ENCODE peak calls at places on chromosomes 12 and 14, in four cellular contexts. One of them, this sample, is unnamed.

GRCh38 chr12:132514838-132515237 is 24.9 kb downstream of the FBRSL1 start:
- DNase-seq in choroid plexus epithelial cell: no peak
- DNase-seq in endothelial cell: no peak
- DNase-seq in GM20000: no peak
- DNase-seq in this sample: no peak

GRCh38 chr12:102064476-102064875 is 2.7 kb upstream of the WASHC3 start:
- DNase-seq in choroid plexus epithelial cell: no peak
- DNase-seq in endothelial cell: no peak
- DNase-seq in GM20000: no peak
- DNase-seq in this sample: no peak

GRCh38 chr12:115972241-115972640 is 305.3 kb downstream of the MED13L start:
- DNase-seq in choroid plexus epithelial cell: no peak
- DNase-seq in endothelial cell: no peak
- DNase-seq in GM20000: no peak
- DNase-seq in this sample: no peak

GRCh38 chr12:79534029-79534867 is 156.5 kb downstream of the PAWR start:
- DNase-seq in choroid plexus epithelial cell: no peak
- DNase-seq in endothelial cell: no peak
- DNase-seq in GM20000: no peak
- DNase-seq in this sample: no peak

GRCh38 chr12:102107970-102108369 is 11.9 kb downstream of the NUP37 start:
- DNase-seq in choroid plexus epithelial cell: no peak
- DNase-seq in endothelial cell: no peak
- DNase-seq in GM20000: no peak
- DNase-seq in this sample: no peak

GRCh38 chr14:33693237-33693636 is 257.6 kb downstream of the EGLN3 start:
- DNase-seq in choroid plexus epithelial cell: peak; percentile 78
- DNase-seq in endothelial cell: no peak
- DNase-seq in GM20000: no peak
- DNase-seq in this sample: no peak

GRCh38 chr14:101177301-101178055 is 274.0 kb upstream of the RTL1 start:
- DNase-seq in choroid plexus epithelial cell: no peak
- DNase-seq in endothelial cell: no peak
- DNase-seq in GM20000: no peak
- DNase-seq in this sample: no peak

GRCh38 chr14:56351861-56352260 is 227.7 kb upstream of the TMEM260 start:
- DNase-seq in choroid plexus epithelial cell: peak; percentile 74
- DNase-seq in endothelial cell: no peak
- DNase-seq in GM20000: no peak
- DNase-seq in this sample: no peak

GRCh38 chr14:26191123-26191522 is 406.7 kb downstream of the NOVA1 start:
- DNase-seq in choroid plexus epithelial cell: peak; percentile 37
- DNase-seq in endothelial cell: no peak
- DNase-seq in GM20000: no peak
- DNase-seq in this sample: no peak

GRCh38 chr14:104870368-104871144 is 5.5 kb downstream of the CEP170B start:
- DNase-seq in choroid plexus epithelial cell: no peak
- DNase-seq in endothelial cell: peak; percentile 66
- DNase-seq in GM20000: no peak
- DNase-seq in this sample: no peak

GRCh38 chr12:104763163-104763805 is 194.8 kb downstream of the SLC41A2 start:
- DNase-seq in choroid plexus epithelial cell: peak; percentile 9
- DNase-seq in endothelial cell: no peak
- DNase-seq in GM20000: peak; percentile 38
- DNase-seq in this sample: no peak

GRCh38 chr12:7602287-7602686 is 63.4 kb downstream of the APOBEC1 start:
- DNase-seq in choroid plexus epithelial cell: peak; percentile 7
- DNase-seq in endothelial cell: no peak
- DNase-seq in GM20000: no peak
- DNase-seq in this sample: no peak

GRCh38 chr12:68587448-68587873 is 23.2 kb upstream of the RAP1B start:
- DNase-seq in choroid plexus epithelial cell: no peak
- DNase-seq in endothelial cell: no peak
- DNase-seq in GM20000: peak; percentile 59
- DNase-seq in this sample: peak; percentile 62

GRCh38 chr12:14629832-14630688 is 62.4 kb upstream of the PLBD1 start:
- DNase-seq in choroid plexus epithelial cell: peak; percentile 87
- DNase-seq in endothelial cell: peak; percentile 78
- DNase-seq in GM20000: peak; percentile 54
- DNase-seq in this sample: peak; percentile 52

GRCh38 chr14:31867570-31867969 is 209.5 kb upstream of the ARHGAP5 start:
- DNase-seq in choroid plexus epithelial cell: no peak
- DNase-seq in endothelial cell: no peak
- DNase-seq in GM20000: no peak
- DNase-seq in this sample: no peak

GRCh38 chr12:53988519-53989226 is 3.7 kb downstream of the HOXC10 start:
- DNase-seq in choroid plexus epithelial cell: no peak
- DNase-seq in endothelial cell: no peak
- DNase-seq in GM20000: no peak
- DNase-seq in this sample: no peak

GRCh38 chr12:46915861-46916260 is 90.1 kb upstream of the SLC38A4 start:
- DNase-seq in choroid plexus epithelial cell: no peak
- DNase-seq in endothelial cell: no peak
- DNase-seq in GM20000: no peak
- DNase-seq in this sample: no peak

GRCh38 chr14:93958567-93959238 is 17.7 kb downstream of the ASB2 start:
- DNase-seq in choroid plexus epithelial cell: no peak
- DNase-seq in endothelial cell: no peak
- DNase-seq in GM20000: no peak
- DNase-seq in this sample: no peak

GRCh38 chr14:36513451-36514277 is 6.4 kb downstream of the NKX2-1 start:
- DNase-seq in choroid plexus epithelial cell: no peak
- DNase-seq in endothelial cell: no peak
- DNase-seq in GM20000: peak; percentile 30
- DNase-seq in this sample: peak; percentile 39

GRCh38 chr12:50505386-50505827 is 622 bp downstream of the DIP2B start:
- DNase-seq in choroid plexus epithelial cell: no peak
- DNase-seq in endothelial cell: no peak
- DNase-seq in GM20000: peak; percentile 43
- DNase-seq in this sample: peak; percentile 45

GRCh38 chr14:100117647-100118376 is 41.6 kb downstream of the DEGS2 start:
- DNase-seq in choroid plexus epithelial cell: no peak
- DNase-seq in endothelial cell: no peak
- DNase-seq in GM20000: no peak
- DNase-seq in this sample: no peak

GRCh38 chr14:34888186-34888585 is 13.0 kb upstream of the BAZ1A start:
- DNase-seq in choroid plexus epithelial cell: no peak
- DNase-seq in endothelial cell: no peak
- DNase-seq in GM20000: no peak
- DNase-seq in this sample: no peak

GRCh38 chr12:79737875-79738718 is 47.3 kb upstream of the PAWR start:
- DNase-seq in choroid plexus epithelial cell: peak; percentile 82
- DNase-seq in endothelial cell: peak; percentile 51
- DNase-seq in GM20000: peak; percentile 57
- DNase-seq in this sample: peak; percentile 50

GRCh38 chr14:63717704-63718103 is 10.2 kb downstream of the SGPP1 start:
- DNase-seq in choroid plexus epithelial cell: peak; percentile 22
- DNase-seq in endothelial cell: no peak
- DNase-seq in GM20000: no peak
- DNase-seq in this sample: no peak

GRCh38 chr12:8780389-8780788 is 42.0 kb upstream of the A2ML1 start:
- DNase-seq in choroid plexus epithelial cell: peak; percentile 80
- DNase-seq in endothelial cell: peak; percentile 17
- DNase-seq in GM20000: peak; percentile 25
- DNase-seq in this sample: peak; percentile 31

GRCh38 chr14:68968051-68968450 is 11.1 kb downstream of the ACTN1 start:
- DNase-seq in choroid plexus epithelial cell: no peak
- DNase-seq in endothelial cell: no peak
- DNase-seq in GM20000: no peak
- DNase-seq in this sample: no peak

GRCh38 chr14:22849212-22849819 is 12.9 kb downstream of the MMP14 start:
- DNase-seq in choroid plexus epithelial cell: peak; percentile 92
- DNase-seq in endothelial cell: no peak
- DNase-seq in GM20000: no peak
- DNase-seq in this sample: peak; percentile 19

GRCh38 chr12:80702889-80703605 is 4.4 kb upstream of the MYF6 start:
- DNase-seq in choroid plexus epithelial cell: peak; percentile 83
- DNase-seq in endothelial cell: no peak
- DNase-seq in GM20000: no peak
- DNase-seq in this sample: no peak

GRCh38 chr12:104720346-104721064 is 237.6 kb downstream of the SLC41A2 start:
- DNase-seq in choroid plexus epithelial cell: peak; percentile 73
- DNase-seq in endothelial cell: no peak
- DNase-seq in GM20000: peak; percentile 49
- DNase-seq in this sample: peak; percentile 60

GRCh38 chr12:3636328-3636727 is 116.6 kb downstream of the CRACR2A start:
- DNase-seq in choroid plexus epithelial cell: no peak
- DNase-seq in endothelial cell: no peak
- DNase-seq in GM20000: no peak
- DNase-seq in this sample: no peak

GRCh38 chr12:59972941-59973340 is 377.1 kb downstream of the SLC16A7 start:
- DNase-seq in choroid plexus epithelial cell: peak; percentile 52
- DNase-seq in endothelial cell: no peak
- DNase-seq in GM20000: no peak
- DNase-seq in this sample: no peak

GRCh38 chr12:131087991-131088700 is 134.4 kb downstream of the ADGRD1 start:
- DNase-seq in choroid plexus epithelial cell: no peak
- DNase-seq in endothelial cell: no peak
- DNase-seq in GM20000: no peak
- DNase-seq in this sample: no peak

GRCh38 chr12:57243521-57244305 is 7.3 kb downstream of the STAC3 start:
- DNase-seq in choroid plexus epithelial cell: peak; percentile 73
- DNase-seq in endothelial cell: peak; percentile 80
- DNase-seq in GM20000: peak; percentile 75
- DNase-seq in this sample: peak; percentile 85

GRCh38 chr12:1083888-1084262 is 92.9 kb downstream of the ERC1 start:
- DNase-seq in choroid plexus epithelial cell: peak; percentile 83
- DNase-seq in endothelial cell: no peak
- DNase-seq in GM20000: no peak
- DNase-seq in this sample: no peak

GRCh38 chr12:42706331-42706730 is 116.8 kb upstream of the PRICKLE1 start:
- DNase-seq in choroid plexus epithelial cell: peak; percentile 38
- DNase-seq in endothelial cell: no peak
- DNase-seq in GM20000: no peak
- DNase-seq in this sample: no peak

GRCh38 chr12:121800694-121801600 is 2.9 kb upstream of the SETD1B start:
- DNase-seq in choroid plexus epithelial cell: peak; percentile 90
- DNase-seq in endothelial cell: no peak
- DNase-seq in GM20000: peak; percentile 68
- DNase-seq in this sample: peak; percentile 72

GRCh38 chr12:105504286-105504685 is 173.8 kb downstream of the C12orf75 start:
- DNase-seq in choroid plexus epithelial cell: no peak
- DNase-seq in endothelial cell: no peak
- DNase-seq in GM20000: peak; percentile 21
- DNase-seq in this sample: no peak

GRCh38 chr14:32808574-32809098 is 130.0 kb upstream of the NPAS3 start:
- DNase-seq in choroid plexus epithelial cell: peak; percentile 80
- DNase-seq in endothelial cell: no peak
- DNase-seq in GM20000: no peak
- DNase-seq in this sample: no peak

GRCh38 chr14:96309128-96309906 is 53.3 kb downstream of the BDKRB1 start:
- DNase-seq in choroid plexus epithelial cell: no peak
- DNase-seq in endothelial cell: no peak
- DNase-seq in GM20000: no peak
- DNase-seq in this sample: no peak

GRCh38 chr14:96304956-96305355 is 48.9 kb downstream of the BDKRB1 start:
- DNase-seq in choroid plexus epithelial cell: no peak
- DNase-seq in endothelial cell: peak; percentile 42
- DNase-seq in GM20000: no peak
- DNase-seq in this sample: no peak

GRCh38 chr14:96307434-96307833 is 51.4 kb downstream of the BDKRB1 start:
- DNase-seq in choroid plexus epithelial cell: no peak
- DNase-seq in endothelial cell: no peak
- DNase-seq in GM20000: no peak
- DNase-seq in this sample: no peak

GRCh38 chr14:96303981-96304380 is 48.0 kb downstream of the BDKRB1 start:
- DNase-seq in choroid plexus epithelial cell: peak; percentile 52
- DNase-seq in endothelial cell: no peak
- DNase-seq in GM20000: no peak
- DNase-seq in this sample: no peak

DNA sequence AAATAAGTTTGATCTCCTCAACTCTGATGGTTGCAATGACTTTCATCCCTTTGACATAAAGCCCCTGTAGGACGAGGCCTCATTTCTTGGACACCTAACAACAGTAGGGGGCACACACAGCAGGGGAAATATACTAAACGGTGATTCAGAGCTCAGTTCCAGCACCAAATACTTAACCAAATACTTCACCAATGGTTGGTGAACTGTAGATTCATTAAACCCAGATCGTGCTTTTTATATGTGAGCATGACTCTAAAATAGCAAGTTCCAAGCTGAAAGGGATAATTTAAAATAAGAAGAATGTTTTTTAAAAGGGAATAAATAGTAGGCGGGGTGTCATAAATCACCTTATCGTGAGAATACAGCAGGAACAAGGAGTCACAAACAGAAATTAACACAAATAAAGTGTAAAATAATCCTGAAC is 53.2 kb downstream of the ATG2B start:
- DNase-seq in choroid plexus epithelial cell: peak; percentile 5
- DNase-seq in endothelial cell: no peak
- DNase-seq in GM20000: no peak
- DNase-seq in this sample: no peak
- TF ChIP-seq CTCF in choroid plexus epithelial cell: no peak
- TF ChIP-seq CTCF in endothelial cell: no peak
- TF ChIP-seq CTCF in GM20000: no peak
- TF ChIP-seq CTCF in this sample: peak; percentile 7

GRCh38 chr12:23450810-23451209 is 498.7 kb downstream of the SOX5 start:
- DNase-seq in choroid plexus epithelial cell: no peak
- DNase-seq in endothelial cell: no peak
- DNase-seq in GM20000: no peak
- DNase-seq in this sample: no peak

GRCh38 chr12:23458640-23459039 is 490.8 kb downstream of the SOX5 start:
- DNase-seq in choroid plexus epithelial cell: no peak
- DNase-seq in endothelial cell: no peak
- DNase-seq in GM20000: no peak
- DNase-seq in this sample: no peak

GRCh38 chr12:23455283-23455682 is 494.2 kb downstream of the SOX5 start:
- DNase-seq in choroid plexus epithelial cell: no peak
- DNase-seq in endothelial cell: no peak
- DNase-seq in GM20000: no peak
- DNase-seq in this sample: no peak
- TF ChIP-seq CTCF in choroid plexus epithelial cell: no peak
- TF ChIP-seq CTCF in endothelial cell: no peak
- TF ChIP-seq CTCF in GM20000: no peak
- TF ChIP-seq CTCF in this sample: no peak

GRCh38 chr12:20486233-20486632 is 117.9 kb downstream of the PDE3A start:
- DNase-seq in choroid plexus epithelial cell: peak; percentile 70
- DNase-seq in endothelial cell: no peak
- DNase-seq in GM20000: no peak
- DNase-seq in this sample: no peak
- TF ChIP-seq CTCF in choroid plexus epithelial cell: peak; percentile 32
- TF ChIP-seq CTCF in endothelial cell: no peak
- TF ChIP-seq CTCF in GM20000: no peak
- TF ChIP-seq CTCF in this sample: no peak

DNA sequence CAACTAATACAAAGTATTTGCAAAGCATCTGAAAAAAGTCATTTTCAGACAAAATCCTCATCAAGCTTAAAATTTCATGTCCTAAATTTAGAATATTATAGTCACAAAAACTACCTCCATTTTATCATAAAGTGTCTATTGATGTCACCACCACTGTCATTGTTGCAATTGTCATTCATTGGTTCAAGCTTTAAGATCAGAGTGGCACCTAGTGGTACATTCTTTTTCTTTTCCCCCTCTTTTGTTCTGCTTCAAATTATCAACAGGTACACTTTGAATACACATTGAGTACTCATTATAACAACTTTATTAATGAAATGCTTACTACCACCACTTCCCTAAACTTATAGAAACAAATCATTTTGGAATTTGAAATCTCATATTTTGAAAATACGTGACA is 379.8 kb downstream of the SEC23A start:
- DNase-seq in choroid plexus epithelial cell: no peak
- DNase-seq in endothelial cell: no peak
- DNase-seq in GM20000: no peak
- DNase-seq in this sample: no peak
- TF ChIP-seq CTCF in choroid plexus epithelial cell: no peak
- TF ChIP-seq CTCF in endothelial cell: no peak
- TF ChIP-seq CTCF in GM20000: no peak
- TF ChIP-seq CTCF in this sample: no peak